ENCODE peak calls at places on chromosome 1, in eight cellular contexts. J is heart left ventricle; Y is stimulated activated CD8-positive, alpha-beta memory T cell treated with anti-CD3 and anti-CD28 coated beads, Interleukin-4, amount 100 ng/mL, for 4 hours; Q is brain microvascular endothelial cell; X is cerebellum; R is cardiac fibroblast; D is fibroblast of lung; I is neural progenitor cell. T is an unnamed sample.

GRCh38 chr1:111903148-111903857 is 86.2 kb downstream of the KCND3 start:
- DNase-seq in J (no peak), Y (no peak), Q (no peak), X (no peak), R (no peak), D (no peak), I (no peak), T (no peak)

GRCh38 chr1:28112388-28113311 is 24.2 kb upstream of the EYA3 start:
- DNase-seq in J (peak), Y (no peak), Q (peak), X (no peak), R (peak), D (peak), I (peak), T (peak)

GRCh38 chr1:27928216-27928954 is 6.4 kb upstream of the SMPDL3B start:
- DNase-seq in J (no peak), Y (no peak), Q (no peak), X (no peak), R (no peak), D (peak), I (no peak), T (no peak)

GRCh38 chr1:219518906-219519248 is 94.0 kb downstream of the ZC3H11B start:
- DNase-seq in J (no peak), Y (no peak), Q (no peak), X (no peak), R (no peak), D (no peak), I (no peak), T (no peak)

GRCh38 chr1:197621761-197622160 is 153.5 kb downstream of the DENND1B start:
- DNase-seq in J (no peak), Y (no peak), Q (no peak), X (no peak), R (no peak), D (no peak), I (no peak), T (no peak)

GRCh38 chr1:234957330-234958065 is 171.1 kb downstream of the TOMM20 start:
- DNase-seq in J (no peak), Y (no peak), Q (no peak), X (no peak), R (peak), D (peak), I (peak), T (peak)

GRCh38 chr1:12722626-12723025 is 6.7 kb downstream of the AADACL3 start:
- DNase-seq in J (no peak), Y (no peak), Q (no peak), X (no peak), R (no peak), D (no peak), I (no peak), T (no peak)

GRCh38 chr1:233647083-233647482 is 33.2 kb downstream of the KCNK1 start:
- DNase-seq in J (no peak), Y (no peak), Q (no peak), X (no peak), R (peak), D (peak), I (no peak), T (no peak)

GRCh38 chr1:159239551-159240220 is 35.0 kb downstream of the ACKR1 start:
- DNase-seq in J (no peak), Y (no peak), Q (no peak), X (no peak), R (no peak), D (no peak), I (no peak), T (no peak)

GRCh38 chr1:40039245-40039756 is 1.2 kb upstream of the CAP1 start:
- DNase-seq in J (no peak), Y (no peak), Q (no peak), X (no peak), R (peak), D (no peak), I (no peak), T (no peak)

GRCh38 chr1:84598418-84598817 is 24.2 kb upstream of the CTBS start:
- DNase-seq in J (no peak), Y (no peak), Q (no peak), X (no peak), R (peak), D (peak), I (no peak), T (no peak)